ENCODE peak calls at places on chromosomes 6 and 20, in five cellular contexts. Z, Q, V, O and M are unnamed samples. For H3K27me3 and H3K4me1, the result is how much of the 10 kb centered on the place peaks cover.

GRCh38 chr6:70280462-70280861 is 22.4 kb downstream of the COL9A1 start:
- DNase-seq in Z (no peak), Q (no peak), V (no peak), O (peak), M (no peak)

GRCh38 chr6:148128014-148128730 is 214.5 kb upstream of the SASH1 start:
- DNase-seq in Z (no peak), Q (no peak), V (no peak), O (no peak), M (no peak)

GRCh38 chr6:41088451-41088850 is 15.7 kb downstream of the NFYA start:
- DNase-seq in Z (no peak), Q (no peak), V (no peak), O (no peak), M (no peak)

GRCh38 chr6:1426416-1426815 is 37.0 kb downstream of the FOXF2 start:
- DNase-seq in Z (no peak), Q (no peak), V (no peak), O (no peak), M (no peak)

GRCh38 chr6:16389642-16390041 is 151.3 kb downstream of the GMPR start:
- DNase-seq in Z (no peak), Q (no peak), V (no peak), O (no peak), M (no peak)

GRCh38 chr20:34872604-34873224 is at the start of gene GGT7:
- DNase-seq in Z (peak), Q (peak), V (peak), O (peak), M (peak)

GRCh38 chr6:75349262-75349984 is 64.8 kb upstream of the TMEM30A start:
- DNase-seq in Z (no peak), Q (no peak), V (no peak), O (no peak), M (no peak)

GRCh38 chr6:48378874-48379407 is 267.9 kb upstream of the PTCHD4 start:
- DNase-seq in Z (no peak), Q (no peak), V (no peak), O (no peak), M (no peak)

GRCh38 chr6:163748036-163748435 is 333.5 kb downstream of the QKI start:
- DNase-seq in Z (no peak), Q (no peak), V (no peak), O (no peak), M (no peak)

GRCh38 chr6:9540126-9540525 is 874.7 kb downstream of the TFAP2A start:
- DNase-seq in Z (no peak), Q (no peak), V (no peak), O (no peak), M (no peak)

GRCh38 chr20:51412333-51412761 is 130.2 kb downstream of the NFATC2 start:
- DNase-seq in Z (no peak), Q (peak), V (no peak), O (no peak), M (no peak)

GRCh38 chr6:33375143-33375649 is 16.4 kb upstream of the KIFC1 start:
- DNase-seq in Z (peak), Q (peak), V (no peak), O (no peak), M (no peak)

GRCh38 chr20:38283236-38283635 is 20.7 kb upstream of the BPI start:
- DNase-seq in Z (no peak), Q (peak), V (no peak), O (no peak), M (no peak)

GRCh38 chr6:6803180-6803978 is 214.9 kb downstream of the LY86 start:
- DNase-seq in Z (no peak), Q (no peak), V (peak), O (peak), M (no peak)

GRCh38 chr6:125444234-125444949 is 142.6 kb upstream of the HDDC2 start:
- DNase-seq in Z (no peak), Q (peak), V (no peak), O (no peak), M (no peak)

GRCh38 chr20:3576363-3576762 is 86.8 kb downstream of the GFRA4 start:
- DNase-seq in Z (no peak), Q (no peak), V (no peak), O (no peak), M (no peak)

GRCh38 chr6:16257999-16258708 is 19.8 kb downstream of the GMPR start:
- DNase-seq in Z (no peak), Q (no peak), V (no peak), O (no peak), M (no peak)

DNA sequence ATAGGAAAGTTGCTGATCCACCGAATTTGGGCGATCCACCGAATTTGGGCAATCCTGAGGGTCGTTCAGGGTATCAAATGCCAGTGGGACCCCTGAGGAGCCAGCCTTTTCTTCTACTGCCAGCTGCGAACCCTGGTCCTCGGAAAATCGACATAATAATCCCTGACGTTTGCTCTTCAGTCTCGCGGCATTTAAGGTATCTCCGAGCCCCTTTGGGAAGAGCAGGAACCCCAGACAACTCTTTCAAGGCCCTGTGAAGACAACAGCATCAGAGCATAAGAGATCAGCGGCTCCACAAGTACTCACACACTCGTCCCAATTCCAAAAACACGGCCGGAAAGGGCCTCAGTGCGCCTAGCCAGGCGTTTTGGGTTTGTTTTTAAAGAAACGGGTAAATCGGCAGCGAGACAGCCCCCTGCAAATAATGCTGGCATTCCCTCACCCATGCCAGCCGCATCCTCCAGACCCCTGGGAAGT is 998 bp downstream of the SIM1 start:
- DNase-seq in Z (no peak), Q (no peak), V (no peak), O (no peak), M (no peak)
- H3K27me3 ChIP-seq in Z (half or more), Q (half or more), V (under half), O (half or more), M (half or more)

GRCh38 chr6:35896228-35896627 is 24.7 kb downstream of the SRPK1 start:
- DNase-seq in Z (no peak), Q (no peak), V (no peak), O (no peak), M (no peak)

GRCh38 chr6:35897486-35897885 is 23.4 kb downstream of the SRPK1 start:
- DNase-seq in Z (no peak), Q (no peak), V (no peak), O (no peak), M (no peak)

GRCh38 chr6:35898003-35898402 is 22.9 kb downstream of the SRPK1 start:
- DNase-seq in Z (no peak), Q (no peak), V (no peak), O (no peak), M (no peak)

GRCh38 chr6:35895560-35895959 is 25.3 kb downstream of the SRPK1 start:
- DNase-seq in Z (no peak), Q (no peak), V (no peak), O (no peak), M (no peak)

DNA sequence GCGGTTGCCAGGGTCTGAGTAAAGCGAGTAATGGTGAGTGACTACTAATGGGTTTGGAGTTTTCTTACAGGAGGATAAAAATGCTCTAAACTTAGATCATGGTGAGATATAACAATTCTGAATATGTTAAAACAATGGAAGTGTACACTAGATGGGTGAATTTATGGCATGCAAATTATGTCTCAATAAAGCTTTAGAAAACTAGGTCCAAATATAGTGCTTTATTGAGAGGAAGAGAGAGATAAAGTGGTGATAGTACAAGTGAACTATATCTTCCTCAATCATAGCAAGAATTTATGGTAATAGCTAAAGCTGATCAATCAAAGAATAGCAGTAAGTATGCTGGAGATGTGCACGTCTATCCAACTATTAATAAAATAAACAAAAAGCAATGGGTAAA is 23.9 kb downstream of the SRPK1 start:
- DNase-seq in Z (no peak), Q (no peak), V (no peak), O (no peak), M (no peak)
- H3K4me1 ChIP-seq in Z (under half), Q (under half), V (under half), O (under half), M (under half)

GRCh38 chr20:62263396-62263795 is 25.1 kb downstream of the OSBPL2 start:
- DNase-seq in Z (no peak), Q (no peak), V (no peak), O (no peak), M (no peak)
- H3K27me3 ChIP-seq in Z (under half), Q (under half), V (under half), O (under half), M (under half)

GRCh38 chr20:31566658-31567379 is 38.3 kb upstream of the ID1 start:
- DNase-seq in Z (no peak), Q (no peak), V (peak), O (no peak), M (no peak)
- H3K4me1 ChIP-seq in Z (under half), Q (under half), V (under half), O (under half), M (under half)

DNA sequence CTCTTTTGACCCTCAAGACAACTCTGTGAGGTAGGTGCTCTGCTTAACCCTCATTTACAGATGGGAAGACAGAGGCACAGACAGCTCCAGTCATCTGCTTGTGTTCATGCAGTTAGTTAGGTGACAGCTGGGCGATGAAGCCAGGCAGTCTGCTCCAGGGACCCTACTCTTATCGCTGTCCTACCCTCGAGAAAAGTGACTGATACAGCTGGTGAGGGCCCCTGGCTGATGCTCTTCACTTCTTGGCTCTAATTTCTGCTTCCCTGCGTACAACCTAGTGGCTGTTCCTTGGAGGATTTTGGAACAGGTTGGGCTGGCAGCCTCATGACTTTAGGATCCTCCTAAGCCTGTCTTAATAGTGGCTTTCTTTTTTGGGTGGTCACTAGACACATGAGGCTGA is 9.1 kb upstream of the TJAP1 start:
- DNase-seq in Z (no peak), Q (no peak), V (no peak), O (no peak), M (no peak)
- H3K27me3 ChIP-seq in Z (under half), Q (under half), V (under half), O (half or more), M (under half)

DNA sequence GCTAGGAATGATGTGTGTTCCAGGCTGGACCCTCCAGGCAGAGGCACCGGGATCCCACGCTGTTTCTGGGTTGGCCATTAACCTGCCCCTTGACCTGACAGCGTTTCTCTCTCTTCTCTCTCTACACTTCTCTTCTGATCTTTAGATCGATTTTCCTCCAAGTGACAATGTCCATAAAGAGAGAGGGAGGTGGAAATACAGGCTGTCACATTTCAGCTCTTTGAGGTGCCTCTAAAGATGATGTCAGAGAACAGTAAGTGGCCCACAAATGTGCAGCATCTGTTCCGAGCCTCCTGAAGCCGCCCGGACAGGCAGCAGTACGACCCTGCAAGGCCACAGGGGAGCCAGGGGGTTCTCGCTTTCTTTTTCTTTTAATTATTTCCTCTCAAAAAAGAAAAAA is 2.5 kb upstream of the SLCO4A1 start:
- DNase-seq in Z (no peak), Q (no peak), V (no peak), O (no peak), M (no peak)
- H3K4me1 ChIP-seq in Z (under half), Q (under half), V (under half), O (under half), M (under half)

DNA sequence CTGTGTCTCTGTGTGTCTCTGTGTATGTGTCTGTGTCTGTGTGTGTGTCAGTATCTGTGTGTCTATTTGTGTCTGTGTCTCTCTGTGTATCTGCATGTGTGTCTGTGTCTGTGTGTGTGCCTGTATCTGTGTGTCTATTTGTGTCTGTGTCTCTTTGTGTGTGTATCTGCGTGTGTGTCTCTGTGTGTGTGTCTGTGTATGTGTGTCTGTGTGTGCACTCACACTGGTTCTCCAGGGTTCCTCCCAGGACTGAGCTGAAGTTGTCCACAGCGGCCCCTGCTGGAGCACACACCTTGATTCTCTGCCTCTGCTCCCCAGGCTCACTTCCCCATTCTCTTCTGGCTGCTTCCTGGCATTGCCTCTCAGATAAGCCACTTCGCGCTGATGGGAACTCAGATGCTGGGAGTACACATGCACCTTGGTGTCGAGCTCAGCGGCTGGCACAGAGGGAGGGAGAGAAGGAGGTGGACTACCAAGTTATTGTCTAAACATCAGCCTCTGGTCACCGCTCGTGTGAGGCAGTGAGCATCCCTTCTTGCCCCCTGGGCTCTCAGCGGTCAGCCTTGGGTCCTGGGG is 105.0 kb upstream of the NXT1 start:
- DNase-seq in Z (no peak), Q (no peak), V (no peak), O (peak), M (no peak)
- H3K27me3 ChIP-seq in Z (under half), Q (under half), V (under half), O (under half), M (under half)

GRCh38 chr6:30685157-30685976 is 1.1 kb downstream of the PPP1R18 start:
- DNase-seq in Z (no peak), Q (peak), V (no peak), O (peak), M (no peak)

GRCh38 chr6:30683980-30684338 is 2.5 kb downstream of the PPP1R18 start:
- DNase-seq in Z (no peak), Q (no peak), V (no peak), O (no peak), M (no peak)

GRCh38 chr6:30685977-30686907 is at the start of gene PPP1R18:
- DNase-seq in Z (no peak), Q (peak), V (peak), O (peak), M (peak)

GRCh38 chr6:30683137-30683979 is 3.1 kb downstream of the PPP1R18 start:
- DNase-seq in Z (no peak), Q (peak), V (no peak), O (peak), M (no peak)

GRCh38 chr6:30684386-30685156 is 1.9 kb downstream of the PPP1R18 start:
- DNase-seq in Z (no peak), Q (peak), V (no peak), O (peak), M (peak)
- H3K4me1 ChIP-seq in Z (under half), Q (under half), V (under half), O (half or more), M (under half)

DNA sequence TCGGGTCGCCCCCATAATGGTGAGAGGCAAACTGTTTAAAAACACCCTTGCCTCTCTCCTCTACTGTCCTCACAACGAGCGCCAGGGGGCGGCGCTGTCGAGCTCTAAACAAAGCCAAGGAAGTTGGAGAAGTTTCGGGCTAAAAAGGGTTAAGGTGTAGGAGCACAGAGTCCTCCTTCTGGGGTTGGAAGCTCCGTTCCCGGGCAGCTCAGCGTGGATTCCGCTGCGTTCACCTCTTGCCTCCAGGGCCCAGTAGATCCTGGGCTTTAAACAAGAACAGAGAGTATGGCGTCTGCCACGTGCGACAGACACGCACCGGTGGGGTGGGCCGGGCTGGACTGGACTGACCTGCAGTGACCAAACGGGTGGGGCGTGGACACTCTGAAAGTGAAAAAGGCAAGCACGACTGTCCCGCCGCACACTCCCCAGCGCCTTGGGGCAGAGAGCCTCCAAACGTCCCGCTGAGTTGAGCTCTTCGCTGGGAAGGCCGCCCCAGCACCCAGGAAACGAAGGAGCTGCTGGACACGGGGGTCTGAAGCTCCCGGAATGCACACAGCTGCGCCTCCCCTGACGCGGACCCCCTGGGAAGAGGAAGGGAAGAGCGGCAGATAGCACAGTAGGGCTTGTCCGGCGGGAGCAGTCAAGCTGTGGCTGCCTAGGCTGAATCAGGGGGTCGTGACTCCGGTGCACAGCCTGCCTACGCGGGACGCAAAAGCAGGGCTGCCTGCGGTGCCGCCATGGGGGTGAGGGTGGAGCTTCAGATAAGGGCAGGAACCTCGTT is 1.6 kb upstream of the THBD start:
- DNase-seq in Z (peak), Q (peak), V (peak), O (peak), M (no peak)
- H3K27me3 ChIP-seq in Z (under half), Q (under half), V (under half), O (half or more), M (under half)